ENCODE peak calls at places on chromosome 7, in nine cellular contexts. One of them, this sample, is unnamed.

GRCh38 chr7:100867040-100867795 is at the start of gene TRIP6:
- DNase-seq in IMR-90: peak
- DNase-seq in spleen: peak
- DNase-seq in CD8-positive, alpha-beta memory T cell: peak
- DNase-seq in mesendoderm: peak
- DNase-seq in CD8-positive, alpha-beta T cell: peak
- DNase-seq in HL-60: peak
- DNase-seq in HCT116: peak
- DNase-seq in fibroblast of lung: peak
- DNase-seq in this sample: peak

GRCh38 chr7:87345962-87346371 is 503 bp downstream of the CROT start:
- DNase-seq in IMR-90: no peak
- DNase-seq in CD8-positive, alpha-beta memory T cell: no peak
- DNase-seq in CD8-positive, alpha-beta T cell: no peak
- DNase-seq in spleen: no peak
- DNase-seq in fibroblast of lung: peak
- DNase-seq in mesendoderm: no peak
- DNase-seq in HCT116: no peak
- DNase-seq in HL-60: no peak
- DNase-seq in this sample: no peak

GRCh38 chr7:112042631-112043030 is 163.6 kb downstream of the DOCK4 start:
- DNase-seq in HL-60: no peak
- DNase-seq in spleen: no peak
- DNase-seq in IMR-90: no peak
- DNase-seq in HCT116: no peak
- DNase-seq in CD8-positive, alpha-beta T cell: no peak
- DNase-seq in CD8-positive, alpha-beta memory T cell: no peak
- DNase-seq in mesendoderm: no peak
- DNase-seq in fibroblast of lung: no peak
- DNase-seq in this sample: no peak

GRCh38 chr7:78873117-78873516 is 580.4 kb downstream of the MAGI2 start:
- DNase-seq in HCT116: no peak
- DNase-seq in CD8-positive, alpha-beta memory T cell: no peak
- DNase-seq in spleen: no peak
- DNase-seq in fibroblast of lung: no peak
- DNase-seq in IMR-90: no peak
- DNase-seq in HL-60: no peak
- DNase-seq in mesendoderm: peak
- DNase-seq in CD8-positive, alpha-beta T cell: no peak
- DNase-seq in this sample: no peak

GRCh38 chr7:23893942-23894890 is 184.2 kb downstream of the STK31 start:
- DNase-seq in mesendoderm: peak
- DNase-seq in spleen: no peak
- DNase-seq in CD8-positive, alpha-beta memory T cell: peak
- DNase-seq in IMR-90: no peak
- DNase-seq in fibroblast of lung: peak
- DNase-seq in CD8-positive, alpha-beta T cell: peak
- DNase-seq in HL-60: peak
- DNase-seq in HCT116: no peak
- DNase-seq in this sample: no peak

GRCh38 chr7:98836811-98837631 is 32.8 kb downstream of the TMEM130 start:
- DNase-seq in CD8-positive, alpha-beta T cell: no peak
- DNase-seq in CD8-positive, alpha-beta memory T cell: no peak
- DNase-seq in HL-60: peak
- DNase-seq in mesendoderm: peak
- DNase-seq in IMR-90: peak
- DNase-seq in HCT116: peak
- DNase-seq in spleen: no peak
- DNase-seq in fibroblast of lung: no peak
- DNase-seq in this sample: no peak

GRCh38 chr7:93799750-93800357 is 90.7 kb downstream of the TFPI2 start:
- DNase-seq in IMR-90: peak
- DNase-seq in HCT116: no peak
- DNase-seq in HL-60: no peak
- DNase-seq in spleen: no peak
- DNase-seq in CD8-positive, alpha-beta memory T cell: no peak
- DNase-seq in mesendoderm: peak
- DNase-seq in CD8-positive, alpha-beta T cell: no peak
- DNase-seq in fibroblast of lung: peak
- DNase-seq in this sample: no peak

GRCh38 chr7:24572421-24573007 is 738 bp upstream of the PALS2 start:
- DNase-seq in fibroblast of lung: peak
- DNase-seq in HL-60: no peak
- DNase-seq in spleen: peak
- DNase-seq in CD8-positive, alpha-beta memory T cell: peak
- DNase-seq in IMR-90: peak
- DNase-seq in CD8-positive, alpha-beta T cell: peak
- DNase-seq in mesendoderm: no peak
- DNase-seq in HCT116: no peak
- DNase-seq in this sample: peak

GRCh38 chr7:126698909-126699308 is 553.8 kb downstream of the GRM8 start:
- DNase-seq in HL-60: no peak
- DNase-seq in IMR-90: no peak
- DNase-seq in HCT116: no peak
- DNase-seq in fibroblast of lung: no peak
- DNase-seq in CD8-positive, alpha-beta memory T cell: no peak
- DNase-seq in spleen: no peak
- DNase-seq in mesendoderm: no peak
- DNase-seq in CD8-positive, alpha-beta T cell: no peak
- DNase-seq in this sample: no peak

GRCh38 chr7:110568388-110568787 is 522.5 kb upstream of the LRRN3 start:
- DNase-seq in HCT116: no peak
- DNase-seq in CD8-positive, alpha-beta memory T cell: no peak
- DNase-seq in spleen: no peak
- DNase-seq in IMR-90: no peak
- DNase-seq in HL-60: no peak
- DNase-seq in fibroblast of lung: no peak
- DNase-seq in mesendoderm: no peak
- DNase-seq in CD8-positive, alpha-beta T cell: no peak
- DNase-seq in this sample: no peak

GRCh38 chr7:157541796-157542668 is 205.2 kb downstream of the DNAJB6 start:
- DNase-seq in IMR-90: no peak
- DNase-seq in fibroblast of lung: no peak
- DNase-seq in CD8-positive, alpha-beta T cell: no peak
- DNase-seq in HL-60: no peak
- DNase-seq in CD8-positive, alpha-beta memory T cell: no peak
- DNase-seq in mesendoderm: no peak
- DNase-seq in HCT116: no peak
- DNase-seq in spleen: peak
- DNase-seq in this sample: no peak

GRCh38 chr7:106717997-106718871 is 57.3 kb upstream of the CCDC71L start:
- DNase-seq in IMR-90: peak
- DNase-seq in HCT116: peak
- DNase-seq in fibroblast of lung: peak
- DNase-seq in CD8-positive, alpha-beta memory T cell: no peak
- DNase-seq in CD8-positive, alpha-beta T cell: peak
- DNase-seq in spleen: no peak
- DNase-seq in mesendoderm: peak
- DNase-seq in HL-60: peak
- DNase-seq in this sample: peak

GRCh38 chr7:28990200-28990960 is 32.2 kb upstream of the TRIL start:
- DNase-seq in mesendoderm: no peak
- DNase-seq in CD8-positive, alpha-beta T cell: no peak
- DNase-seq in HL-60: no peak
- DNase-seq in HCT116: no peak
- DNase-seq in fibroblast of lung: peak
- DNase-seq in CD8-positive, alpha-beta memory T cell: no peak
- DNase-seq in spleen: no peak
- DNase-seq in IMR-90: no peak
- DNase-seq in this sample: peak

GRCh38 chr7:28988818-28989595 is 30.9 kb upstream of the TRIL start:
- DNase-seq in CD8-positive, alpha-beta T cell: no peak
- DNase-seq in mesendoderm: peak
- DNase-seq in fibroblast of lung: peak
- DNase-seq in IMR-90: peak
- DNase-seq in HL-60: no peak
- DNase-seq in CD8-positive, alpha-beta memory T cell: no peak
- DNase-seq in spleen: no peak
- DNase-seq in HCT116: no peak
- DNase-seq in this sample: peak

GRCh38 chr7:28988091-28988490 is 30.0 kb upstream of the TRIL start:
- DNase-seq in spleen: no peak
- DNase-seq in CD8-positive, alpha-beta T cell: no peak
- DNase-seq in HCT116: no peak
- DNase-seq in mesendoderm: no peak
- DNase-seq in fibroblast of lung: no peak
- DNase-seq in CD8-positive, alpha-beta memory T cell: no peak
- DNase-seq in IMR-90: peak
- DNase-seq in HL-60: no peak
- DNase-seq in this sample: no peak

GRCh38 chr7:28986723-28987122 is 28.6 kb upstream of the TRIL start:
- DNase-seq in CD8-positive, alpha-beta T cell: no peak
- DNase-seq in IMR-90: peak
- DNase-seq in CD8-positive, alpha-beta memory T cell: no peak
- DNase-seq in HL-60: peak
- DNase-seq in spleen: no peak
- DNase-seq in fibroblast of lung: peak
- DNase-seq in mesendoderm: no peak
- DNase-seq in HCT116: no peak
- DNase-seq in this sample: peak

DNA sequence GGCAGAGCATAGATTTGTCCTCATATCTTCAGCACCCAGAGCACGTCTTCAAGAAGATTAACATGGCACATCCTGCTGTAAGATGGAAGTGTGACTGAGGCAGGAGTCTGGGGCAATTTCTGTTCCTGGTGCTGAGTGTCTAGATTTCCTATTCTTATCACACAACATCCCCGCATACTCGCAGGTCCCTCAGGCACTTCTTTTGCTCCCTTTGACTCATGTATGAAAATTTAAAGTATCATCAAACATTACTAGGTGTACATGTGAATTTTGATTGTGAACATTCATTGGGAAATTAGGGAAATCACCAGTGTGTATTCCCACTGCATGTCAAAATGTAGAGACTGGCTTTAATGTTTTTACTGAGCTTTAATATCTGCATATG is 31.5 kb upstream of the TRIL start:
- DNase-seq in fibroblast of lung: no peak
- DNase-seq in HCT116: no peak
- DNase-seq in CD8-positive, alpha-beta T cell: no peak
- DNase-seq in IMR-90: no peak
- DNase-seq in spleen: no peak
- DNase-seq in HL-60: no peak
- DNase-seq in CD8-positive, alpha-beta memory T cell: no peak
- DNase-seq in mesendoderm: no peak
- DNase-seq in this sample: no peak
- H3K27ac ChIP-seq in fibroblast of lung: no peak
- H3K27ac ChIP-seq in HCT116: no peak
- H3K27ac ChIP-seq in CD8-positive, alpha-beta T cell: no peak
- H3K27ac ChIP-seq in IMR-90: no peak
- H3K27ac ChIP-seq in spleen: no peak
- H3K27ac ChIP-seq in HL-60: no peak
- H3K27ac ChIP-seq in CD8-positive, alpha-beta memory T cell: no peak
- H3K27ac ChIP-seq in mesendoderm: no peak
- H3K27ac ChIP-seq in this sample: no peak

GRCh38 chr7:36396150-36396549 is 6.5 kb downstream of the ANLN start:
- DNase-seq in CD8-positive, alpha-beta T cell: no peak
- DNase-seq in mesendoderm: peak
- DNase-seq in HL-60: no peak
- DNase-seq in IMR-90: peak
- DNase-seq in fibroblast of lung: peak
- DNase-seq in CD8-positive, alpha-beta memory T cell: no peak
- DNase-seq in HCT116: no peak
- DNase-seq in spleen: no peak
- DNase-seq in this sample: no peak
- H3K4me3 ChIP-seq in CD8-positive, alpha-beta T cell: no peak
- H3K4me3 ChIP-seq in mesendoderm: no peak
- H3K4me3 ChIP-seq in HL-60: no peak
- H3K4me3 ChIP-seq in IMR-90: no peak
- H3K4me3 ChIP-seq in fibroblast of lung: no peak
- H3K4me3 ChIP-seq in CD8-positive, alpha-beta memory T cell: no peak
- H3K4me3 ChIP-seq in HCT116: no peak
- H3K4me3 ChIP-seq in spleen: no peak
- H3K4me3 ChIP-seq in this sample: no peak

GRCh38 chr7:137903382-137904169 is 56.8 kb upstream of the DGKI start:
- DNase-seq in fibroblast of lung: peak
- DNase-seq in HL-60: peak
- DNase-seq in IMR-90: peak
- DNase-seq in CD8-positive, alpha-beta T cell: peak
- DNase-seq in HCT116: peak
- DNase-seq in spleen: peak
- DNase-seq in mesendoderm: peak
- DNase-seq in CD8-positive, alpha-beta memory T cell: peak
- DNase-seq in this sample: peak
- H3K27ac ChIP-seq in fibroblast of lung: no peak
- H3K27ac ChIP-seq in HL-60: no peak
- H3K27ac ChIP-seq in IMR-90: no peak
- H3K27ac ChIP-seq in CD8-positive, alpha-beta T cell: no peak
- H3K27ac ChIP-seq in HCT116: no peak
- H3K27ac ChIP-seq in spleen: no peak
- H3K27ac ChIP-seq in mesendoderm: no peak
- H3K27ac ChIP-seq in CD8-positive, alpha-beta memory T cell: no peak
- H3K27ac ChIP-seq in this sample: peak

GRCh38 chr7:7151285-7151684 is 31.1 kb upstream of the C1GALT1 start:
- DNase-seq in CD8-positive, alpha-beta T cell: no peak
- DNase-seq in fibroblast of lung: no peak
- DNase-seq in IMR-90: no peak
- DNase-seq in mesendoderm: no peak
- DNase-seq in spleen: no peak
- DNase-seq in HCT116: no peak
- DNase-seq in CD8-positive, alpha-beta memory T cell: no peak
- DNase-seq in HL-60: no peak
- DNase-seq in this sample: no peak

GRCh38 chr7:7148799-7149481 is 33.4 kb upstream of the C1GALT1 start:
- DNase-seq in CD8-positive, alpha-beta memory T cell: no peak
- DNase-seq in spleen: no peak
- DNase-seq in CD8-positive, alpha-beta T cell: no peak
- DNase-seq in HL-60: no peak
- DNase-seq in HCT116: no peak
- DNase-seq in fibroblast of lung: peak
- DNase-seq in IMR-90: no peak
- DNase-seq in mesendoderm: peak
- DNase-seq in this sample: no peak

GRCh38 chr7:7156663-7157062 is 25.7 kb upstream of the C1GALT1 start:
- DNase-seq in CD8-positive, alpha-beta memory T cell: no peak
- DNase-seq in spleen: no peak
- DNase-seq in HCT116: no peak
- DNase-seq in mesendoderm: no peak
- DNase-seq in HL-60: no peak
- DNase-seq in IMR-90: no peak
- DNase-seq in fibroblast of lung: no peak
- DNase-seq in CD8-positive, alpha-beta T cell: no peak
- DNase-seq in this sample: no peak

GRCh38 chr7:7151865-7152264 is 30.5 kb upstream of the C1GALT1 start:
- DNase-seq in CD8-positive, alpha-beta memory T cell: no peak
- DNase-seq in HL-60: no peak
- DNase-seq in spleen: no peak
- DNase-seq in IMR-90: no peak
- DNase-seq in CD8-positive, alpha-beta T cell: no peak
- DNase-seq in fibroblast of lung: no peak
- DNase-seq in mesendoderm: no peak
- DNase-seq in HCT116: no peak
- DNase-seq in this sample: no peak

GRCh38 chr7:7152315-7152714 is 30.0 kb upstream of the C1GALT1 start:
- DNase-seq in fibroblast of lung: no peak
- DNase-seq in CD8-positive, alpha-beta T cell: no peak
- DNase-seq in mesendoderm: no peak
- DNase-seq in HCT116: no peak
- DNase-seq in IMR-90: no peak
- DNase-seq in spleen: no peak
- DNase-seq in HL-60: no peak
- DNase-seq in CD8-positive, alpha-beta memory T cell: no peak
- DNase-seq in this sample: no peak
- H3K4me3 ChIP-seq in fibroblast of lung: no peak
- H3K4me3 ChIP-seq in CD8-positive, alpha-beta T cell: no peak
- H3K4me3 ChIP-seq in mesendoderm: no peak
- H3K4me3 ChIP-seq in HCT116: no peak
- H3K4me3 ChIP-seq in IMR-90: no peak
- H3K4me3 ChIP-seq in spleen: no peak
- H3K4me3 ChIP-seq in HL-60: no peak
- H3K4me3 ChIP-seq in CD8-positive, alpha-beta memory T cell: no peak
- H3K4me3 ChIP-seq in this sample: no peak

This sample was measured in uterus.